ENCODE peak calls at places on chromosomes 4 and X, in nine cellular contexts. T, P, N, G, E, S, W, U and I are unnamed samples. For H3K4me1, the result is how much of the 10 kb centered on the place peaks cover.

GRCh38 chr4:54986095-54986846 is 139.1 kb downstream of the KDR start:
- DNase-seq in W (no peak), S (no peak), E (no peak), P (no peak), G (no peak), T (no peak), U (no peak), N (no peak), I (no peak)

GRCh38 chr4:40197879-40198689 is 1.3 kb downstream of the RHOH start:
- DNase-seq in P (no peak), S (no peak), W (no peak), N (peak), U (no peak), E (no peak), G (no peak), T (no peak), I (no peak)

GRCh38 chrX:74383611-74384010 is 37.7 kb upstream of the SLC16A2 start:
- DNase-seq in E (peak), S (peak), G (peak), T (no peak), N (peak), U (no peak), W (peak), P (peak), I (no peak)

GRCh38 chr4:154595807-154596206 is 5.3 kb upstream of the FGA start:
- DNase-seq in U (no peak), N (no peak), E (no peak), T (no peak), P (no peak), G (peak), W (no peak), S (no peak), I (no peak)

GRCh38 chr4:76804060-76804459 is 93.9 kb downstream of the SOWAHB start:
- DNase-seq in S (no peak), G (no peak), N (no peak), T (no peak), E (no peak), W (no peak), P (peak), U (no peak), I (no peak)

GRCh38 chrX:149021164-149021563 is 483.9 kb downstream of the IDS start:
- DNase-seq in U (no peak), P (no peak), S (no peak), E (no peak), G (no peak), W (no peak), T (no peak), N (no peak), I (no peak)

GRCh38 chrX:112877771-112878173 is 37.1 kb upstream of the AMOT start:
- DNase-seq in U (no peak), E (no peak), G (no peak), P (no peak), S (no peak), W (no peak), T (no peak), N (no peak), I (no peak)

GRCh38 chr4:139814285-139815015 is 148.8 kb downstream of the MGST2 start:
- DNase-seq in P (peak), W (peak), T (peak), S (no peak), E (no peak), G (no peak), U (no peak), N (no peak), I (no peak)

GRCh38 chrX:69163936-69164741 is 1.1 kb downstream of the PJA1 start:
- DNase-seq in E (peak), S (no peak), P (peak), T (no peak), N (peak), U (no peak), W (peak), G (no peak), I (no peak)

GRCh38 chrX:19377799-19378198 is 34.1 kb downstream of the PDHA1 start:
- DNase-seq in P (no peak), G (no peak), T (no peak), N (no peak), E (no peak), S (no peak), W (no peak), U (no peak), I (no peak)

DNA sequence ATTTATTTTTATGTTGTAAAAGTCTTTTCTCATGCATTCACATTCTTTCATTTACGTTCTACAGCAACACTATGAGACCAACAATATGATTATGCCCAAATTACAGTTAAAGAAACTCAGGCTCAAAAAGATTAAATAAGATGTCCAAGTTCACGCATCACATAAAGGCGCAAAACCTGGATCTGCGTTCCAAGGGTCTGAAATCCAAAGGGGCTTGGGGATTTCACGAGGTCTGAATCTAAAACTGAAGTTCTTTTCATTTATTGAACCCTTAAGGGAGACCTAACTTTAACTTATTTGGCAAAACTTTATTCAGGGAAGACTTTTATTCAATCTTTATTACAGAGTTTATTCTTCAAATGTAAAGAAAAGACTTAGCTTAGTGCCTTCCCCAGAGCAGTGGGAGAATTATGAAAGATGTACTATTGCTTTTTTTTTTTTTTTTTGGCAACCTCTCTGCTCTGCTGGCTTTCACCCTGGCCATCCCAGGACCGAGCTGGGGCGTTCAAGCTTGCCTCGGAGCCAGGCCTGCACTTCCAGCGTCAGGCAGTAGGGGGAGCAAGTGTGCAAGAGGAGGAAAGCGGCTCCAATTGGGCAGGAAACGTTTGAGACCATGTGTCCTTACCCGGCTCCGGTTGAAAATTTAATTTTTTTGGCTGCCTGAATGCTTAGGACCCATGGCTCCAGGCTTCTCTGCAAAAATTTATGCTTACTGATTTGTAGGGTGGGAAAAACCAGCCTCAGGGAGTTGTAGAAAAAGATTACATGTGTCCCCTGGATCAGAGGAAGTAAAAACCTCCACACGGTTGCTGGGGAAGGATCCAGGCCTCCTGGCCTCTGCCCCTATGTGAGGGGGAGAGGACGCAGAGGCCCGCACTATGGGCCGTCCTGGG is 344.3 kb upstream of the KLF3 start:
- DNase-seq in E (peak), S (no peak), G (peak), U (peak), N (peak), W (peak), T (peak), P (peak), I (peak)
- H3K4me1 ChIP-seq in E (under half), S (under half), G (under half), U (under half), N (under half), W (under half), T (under half), P (under half), I (under half)

GRCh38 chr4:7902826-7903225 is 36.8 kb downstream of the AFAP1 start:
- DNase-seq in S (no peak), N (no peak), E (no peak), P (no peak), T (no peak), U (no peak), G (no peak), W (no peak), I (no peak)
- H3K4me1 ChIP-seq in S (under half), N (half or more), E (under half), P (half or more), T (under half), U (under half), G (under half), W (under half), I (under half)

GRCh38 chrX:71996138-71996537 is 85.5 kb downstream of the NHSL2 start:
- DNase-seq in G (peak), W (peak), N (peak), U (no peak), E (no peak), P (no peak), S (no peak), T (no peak), I (no peak)
- H3K4me1 ChIP-seq in G (under half), W (under half), N (under half), U (under half), E (under half), P (under half), S (under half), T (under half), I (under half)

GRCh38 chr4:94974773-94975172 is 217.0 kb downstream of the BMPR1B start:
- DNase-seq in S (no peak), U (no peak), W (no peak), N (no peak), G (peak), E (no peak), T (no peak), P (peak), I (no peak)
- H3K4me1 ChIP-seq in S (under half), U (under half), W (under half), N (under half), G (under half), E (under half), T (under half), P (under half), I (under half)

DNA sequence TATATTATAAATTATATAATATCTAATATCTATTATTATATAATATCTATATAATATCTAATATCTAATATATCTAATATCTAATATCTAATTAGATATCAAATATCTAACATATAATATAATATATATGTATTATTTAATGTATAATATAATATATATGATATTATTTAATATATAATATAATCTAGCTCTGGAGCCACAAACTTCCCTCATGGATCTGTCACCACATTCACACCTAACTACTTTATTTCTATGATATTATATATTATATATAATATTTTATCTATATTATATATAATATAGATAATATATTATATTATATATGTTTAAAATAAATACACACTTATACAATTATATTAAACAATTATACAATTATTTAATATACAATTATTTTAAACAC is 667.5 kb downstream of the KCTD8 start:
- DNase-seq in T (no peak), E (no peak), S (no peak), W (no peak), N (no peak), G (no peak), P (no peak), U (no peak), I (no peak)
- H3K4me1 ChIP-seq in T (under half), E (under half), S (under half), W (under half), N (under half), G (under half), P (under half), U (under half), I (under half)

GRCh38 chrX:154738013-154738738 is 12.7 kb downstream of the GAB3 start:
- DNase-seq in N (peak), S (no peak), E (peak), U (no peak), T (peak), W (no peak), G (peak), P (peak), I (no peak)
- H3K4me1 ChIP-seq in N (under half), S (under half), E (under half), U (under half), T (under half), W (under half), G (under half), P (under half), I (under half)

GRCh38 chr4:158161561-158162354 is 11.1 kb downstream of the GASK1B start:
- DNase-seq in G (peak), T (peak), N (no peak), S (peak), W (no peak), E (no peak), U (no peak), P (peak), I (no peak)

GRCh38 chr4:158159718-158160094 is 13.1 kb downstream of the GASK1B start:
- DNase-seq in G (no peak), S (no peak), E (no peak), W (no peak), U (no peak), N (no peak), P (no peak), T (no peak), I (no peak)

GRCh38 chr4:158164849-158165248 is 8.0 kb downstream of the GASK1B start:
- DNase-seq in P (no peak), T (no peak), S (no peak), E (no peak), U (no peak), N (no peak), G (no peak), W (no peak), I (no peak)

GRCh38 chr4:158163941-158164665 is 8.7 kb downstream of the GASK1B start:
- DNase-seq in T (no peak), N (no peak), U (no peak), W (no peak), P (no peak), S (no peak), G (peak), E (no peak), I (no peak)

GRCh38 chr4:158162637-158163036 is 10.2 kb downstream of the GASK1B start:
- DNase-seq in G (no peak), S (no peak), U (no peak), N (no peak), E (no peak), T (no peak), W (no peak), P (peak), I (no peak)
- H3K4me1 ChIP-seq in G (under half), S (under half), U (under half), N (under half), E (half or more), T (under half), W (under half), P (under half), I (under half)

DNA sequence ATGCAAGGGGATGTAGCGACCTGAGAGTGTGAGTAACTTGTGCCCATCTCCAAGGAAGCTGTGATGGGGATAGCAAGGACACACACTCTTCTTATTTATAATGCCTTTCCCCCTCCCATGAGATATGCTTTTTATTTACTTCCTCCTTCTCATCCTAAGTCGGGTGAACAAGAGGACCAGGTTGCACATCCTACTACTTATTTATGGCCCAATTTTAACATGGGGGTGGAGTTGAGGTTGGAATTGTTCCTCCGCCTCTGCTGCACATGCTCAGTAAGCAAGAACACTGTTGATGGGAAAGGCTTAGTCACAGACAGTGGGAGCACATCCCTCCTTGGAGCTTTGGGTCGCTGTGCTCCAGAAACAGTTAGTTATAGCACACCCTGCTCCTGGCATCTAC is 15.3 kb upstream of the TLR8 start:
- DNase-seq in T (no peak), W (no peak), G (no peak), N (no peak), E (no peak), P (no peak), U (no peak), S (no peak), I (no peak)
- H3K4me1 ChIP-seq in T (under half), W (under half), G (under half), N (under half), E (under half), P (under half), U (under half), S (under half), I (under half)

GRCh38 chrX:154091678-154092077 is 5.8 kb downstream of the MECP2 start:
- DNase-seq in E (no peak), P (no peak), G (no peak), N (no peak), W (no peak), U (no peak), S (no peak), T (peak), I (no peak)
- H3K4me1 ChIP-seq in E (under half), P (under half), G (under half), N (under half), W (under half), U (under half), S (under half), T (half or more), I (under half)